ENCODE peak calls at places on chromosomes 2 and 18, in four cellular contexts. R is GM04504; P is activated T-helper 1 cell treated with anti-CD3 and anti-CD28 coated beads, Interleukin-2, amount 50 U/mL, for 16 hours; S is activated effector memory CD4-positive, alpha-beta T cell treated with Interleukin-2 at 50 U/mL for 16 hours. M is an unnamed sample.
A peak's percentile ranks its signal among the peaks of the same experiment; 100 is the strongest.

GRCh38 chr2:112712903-112713584 is 7.8 kb upstream of the NT5DC4 start:
- DNase-seq in R (no peak), P (no peak), S (no peak), M (no peak)

GRCh38 chr2:16261791-16262190 is 321.4 kb downstream of the MYCN start:
- DNase-seq in R (no peak), P (no peak), S (no peak), M (no peak)

GRCh38 chr2:233996436-233996835 is 54.1 kb upstream of the SPP2 start:
- DNase-seq in R (peak; percentile 44), P (no peak), S (no peak), M (no peak)

GRCh38 chr2:233098615-233099014 is 38.5 kb downstream of the INPP5D start:
- DNase-seq in R (no peak), P (no peak), S (no peak), M (no peak)

GRCh38 chr2:240467659-240468299 is 32.3 kb downstream of the GPC1 start:
- DNase-seq in R (no peak), P (peak; percentile 1), S (no peak), M (no peak)

GRCh38 chr2:219968685-219969345 is 341.4 kb downstream of the SLC4A3 start:
- DNase-seq in R (no peak), P (no peak), S (no peak), M (no peak)

GRCh38 chr2:46915281-46915810 is at the start of gene MCFD2:
- DNase-seq in R (no peak), P (no peak), S (no peak), M (no peak)

GRCh38 chr18:35088931-35089330 is 47.7 kb downstream of the MAPRE2 start:
- DNase-seq in R (no peak), P (no peak), S (no peak), M (no peak)

GRCh38 chr2:27914046-27914792 is 23.7 kb downstream of the BABAM2 start:
- DNase-seq in R (no peak), P (no peak), S (no peak), M (no peak)

GRCh38 chr2:10278029-10278762 is 24.5 kb upstream of the HPCAL1 start:
- DNase-seq in R (peak; percentile 68), P (no peak), S (no peak), M (no peak)

GRCh38 chr18:21313576-21313975 is 71.5 kb downstream of the GREB1L start:
- DNase-seq in R (peak; percentile 23), P (no peak), S (no peak), M (no peak)

GRCh38 chr2:165494568-165494967 is 25.1 kb downstream of the CSRNP3 start:
- DNase-seq in R (no peak), P (no peak), S (no peak), M (no peak)

GRCh38 chr2:8209494-8209893 is 472.4 kb upstream of the ID2 start:
- DNase-seq in R (no peak), P (no peak), S (no peak), M (no peak)

GRCh38 chr2:109419171-109419756 is 194.5 kb downstream of the SEPTIN10 start:
- DNase-seq in R (no peak), P (no peak), S (no peak), M (no peak)

GRCh38 chr2:225911019-225911418 is 511.5 kb downstream of the NYAP2 start:
- DNase-seq in R (no peak), P (no peak), S (no peak), M (no peak)

GRCh38 chr18:10320201-10320600 is 134.2 kb upstream of the APCDD1 start:
- DNase-seq in R (no peak), P (no peak), S (no peak), M (no peak)

GRCh38 chr2:188810591-188810990 is 163.6 kb upstream of the COL3A1 start:
- DNase-seq in R (peak; percentile 39), P (no peak), S (no peak), M (no peak)

M was measured in T-helper 22 cell.